ENCODE peak calls at places on chromosomes 1 and 21, in five cellular contexts. One of them, this sample, is unnamed. For H3K4me1, the result is how much of the 10 kb centered on the place peaks cover.

GRCh38 chr1:39590546-39590945 is 14.0 kb upstream of the PABPC4 start:
- DNase-seq in CD8-positive, alpha-beta T cell: no peak
- DNase-seq in Panc1: no peak
- DNase-seq in transverse colon: no peak
- DNase-seq in ovary: no peak
- DNase-seq in this sample: no peak

GRCh38 chr1:45643978-45644377 is 20.1 kb upstream of the CCDC17 start:
- DNase-seq in CD8-positive, alpha-beta T cell: no peak
- DNase-seq in Panc1: no peak
- DNase-seq in transverse colon: peak
- DNase-seq in ovary: no peak
- DNase-seq in this sample: no peak

GRCh38 chr1:39348278-39348677 is 143.2 kb upstream of the BMP8A start:
- DNase-seq in CD8-positive, alpha-beta T cell: no peak
- DNase-seq in Panc1: no peak
- DNase-seq in transverse colon: no peak
- DNase-seq in ovary: no peak
- DNase-seq in this sample: no peak

GRCh38 chr1:46303872-46304326 is 401 bp downstream of the UQCRH start:
- DNase-seq in CD8-positive, alpha-beta T cell: no peak
- DNase-seq in Panc1: no peak
- DNase-seq in transverse colon: no peak
- DNase-seq in ovary: no peak
- DNase-seq in this sample: no peak

GRCh38 chr1:59044535-59045121 is 252.3 kb upstream of the FGGY start:
- DNase-seq in CD8-positive, alpha-beta T cell: no peak
- DNase-seq in Panc1: no peak
- DNase-seq in transverse colon: no peak
- DNase-seq in ovary: no peak
- DNase-seq in this sample: no peak

GRCh38 chr1:110726755-110727154 is 52.0 kb upstream of the KCNA3 start:
- DNase-seq in CD8-positive, alpha-beta T cell: no peak
- DNase-seq in Panc1: no peak
- DNase-seq in transverse colon: no peak
- DNase-seq in ovary: no peak
- DNase-seq in this sample: peak

GRCh38 chr1:246682231-246682895 is 41.8 kb upstream of the SCCPDH start:
- DNase-seq in CD8-positive, alpha-beta T cell: no peak
- DNase-seq in Panc1: no peak
- DNase-seq in transverse colon: no peak
- DNase-seq in ovary: no peak
- DNase-seq in this sample: no peak

GRCh38 chr21:37564924-37565529 is 198.5 kb downstream of the DYRK1A start:
- DNase-seq in CD8-positive, alpha-beta T cell: no peak
- DNase-seq in Panc1: no peak
- DNase-seq in transverse colon: no peak
- DNase-seq in ovary: no peak
- DNase-seq in this sample: no peak

GRCh38 chr1:29122987-29123870 is 474 bp downstream of the TMEM200B start:
- DNase-seq in CD8-positive, alpha-beta T cell: no peak
- DNase-seq in Panc1: no peak
- DNase-seq in transverse colon: peak
- DNase-seq in ovary: peak
- DNase-seq in this sample: peak

GRCh38 chr21:28932717-28933116 is 60.0 kb downstream of the LTN1 start:
- DNase-seq in CD8-positive, alpha-beta T cell: no peak
- DNase-seq in Panc1: no peak
- DNase-seq in transverse colon: no peak
- DNase-seq in ovary: no peak
- DNase-seq in this sample: no peak

GRCh38 chr1:3419415-3420204 is 34.9 kb upstream of the ARHGEF16 start:
- DNase-seq in CD8-positive, alpha-beta T cell: no peak
- DNase-seq in Panc1: no peak
- DNase-seq in transverse colon: peak
- DNase-seq in ovary: no peak
- DNase-seq in this sample: no peak

GRCh38 chr1:180562582-180562981 is 3.8 kb downstream of the OVAAL start:
- DNase-seq in CD8-positive, alpha-beta T cell: no peak
- DNase-seq in Panc1: no peak
- DNase-seq in transverse colon: no peak
- DNase-seq in ovary: no peak
- DNase-seq in this sample: no peak

GRCh38 chr1:180566048-180566447 is 7.3 kb downstream of the OVAAL start:
- DNase-seq in CD8-positive, alpha-beta T cell: no peak
- DNase-seq in Panc1: no peak
- DNase-seq in transverse colon: no peak
- DNase-seq in ovary: no peak
- DNase-seq in this sample: no peak

GRCh38 chr1:180560868-180561600 is 2.3 kb downstream of the OVAAL start:
- DNase-seq in CD8-positive, alpha-beta T cell: no peak
- DNase-seq in Panc1: no peak
- DNase-seq in transverse colon: no peak
- DNase-seq in ovary: no peak
- DNase-seq in this sample: no peak

GRCh38 chr1:180565472-180565871 is 6.7 kb downstream of the OVAAL start:
- DNase-seq in CD8-positive, alpha-beta T cell: no peak
- DNase-seq in Panc1: no peak
- DNase-seq in transverse colon: no peak
- DNase-seq in ovary: no peak
- DNase-seq in this sample: no peak

DNA sequence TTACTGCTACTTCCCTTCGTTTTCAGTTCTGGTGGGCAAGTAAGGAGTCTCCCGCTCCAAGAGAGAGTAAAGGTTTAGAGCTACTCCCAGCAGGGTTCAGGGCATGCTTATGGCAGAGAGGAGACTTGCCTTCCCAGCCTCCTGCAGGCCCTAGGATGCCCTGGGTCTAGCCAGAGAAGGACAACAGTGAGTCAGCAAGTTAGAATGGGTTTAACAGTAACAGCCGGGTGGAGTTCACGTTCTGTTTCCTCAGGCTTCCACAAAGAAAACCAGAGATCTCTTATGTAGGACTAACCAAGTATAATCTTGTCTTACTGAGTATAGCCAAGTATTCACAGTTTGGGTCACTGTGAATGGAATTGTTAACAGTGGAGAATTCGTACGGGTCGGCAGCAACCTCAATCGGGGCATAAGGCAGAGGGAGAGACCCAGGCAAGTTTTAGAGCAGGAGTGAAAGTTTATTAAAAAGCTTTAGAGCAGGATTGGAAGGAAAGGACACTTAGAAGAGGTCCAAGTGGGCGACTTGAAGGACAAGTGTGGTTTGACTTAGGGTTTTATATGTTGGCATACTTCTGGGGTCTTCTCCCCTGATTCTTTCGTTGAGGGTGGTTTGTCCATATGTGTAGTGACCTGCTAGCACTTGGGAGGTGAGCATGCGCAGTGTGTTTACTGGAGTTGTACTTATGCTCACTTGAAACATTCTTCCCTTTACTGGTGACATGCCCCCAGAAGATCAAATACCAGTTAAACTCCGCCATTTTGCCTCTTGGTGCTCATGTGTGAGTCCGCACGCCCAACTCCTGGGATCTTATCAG is 4.5 kb downstream of the OVAAL start:
- DNase-seq in CD8-positive, alpha-beta T cell: no peak
- DNase-seq in Panc1: no peak
- DNase-seq in transverse colon: peak
- DNase-seq in ovary: no peak
- DNase-seq in this sample: no peak
- H3K4me1 ChIP-seq in CD8-positive, alpha-beta T cell: under half
- H3K4me1 ChIP-seq in Panc1: under half
- H3K4me1 ChIP-seq in transverse colon: under half
- H3K4me1 ChIP-seq in ovary: under half
- H3K4me1 ChIP-seq in this sample: under half

DNA sequence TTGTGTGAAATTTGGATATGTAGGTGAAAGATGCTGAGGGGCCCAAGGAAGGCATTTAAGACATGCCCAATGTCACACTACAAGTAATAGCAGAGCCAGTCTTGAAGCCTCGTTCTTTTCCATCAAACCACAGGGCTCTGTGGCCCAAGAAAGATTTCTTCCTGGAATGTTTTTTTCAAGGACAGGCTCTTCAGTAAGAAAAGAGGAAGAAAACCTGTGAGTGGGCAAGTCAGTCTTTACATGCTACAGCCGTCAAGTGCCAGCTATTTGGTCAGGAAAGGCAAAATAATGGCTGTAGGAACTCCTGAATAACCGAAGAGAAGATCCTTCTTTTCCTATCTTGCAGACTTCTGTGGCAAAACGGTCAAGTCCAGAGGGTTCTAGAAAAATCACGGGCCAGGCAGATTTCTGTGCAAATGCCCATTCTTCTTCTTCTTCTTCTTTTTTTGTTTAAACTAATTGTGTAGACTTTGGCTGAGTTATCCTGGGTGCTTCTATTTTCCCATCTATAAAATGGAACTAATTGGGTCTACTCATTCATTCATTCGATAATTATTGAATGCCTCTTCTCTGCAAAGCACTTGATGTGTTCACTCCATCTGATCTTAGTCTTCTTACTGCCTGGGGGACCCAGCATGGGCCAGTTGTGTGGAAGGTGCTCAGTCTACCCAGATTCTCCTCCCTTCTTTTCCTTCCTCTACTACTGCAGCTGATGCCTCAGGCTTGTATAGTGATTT is 1.9 kb upstream of the ID3 start:
- DNase-seq in CD8-positive, alpha-beta T cell: no peak
- DNase-seq in Panc1: no peak
- DNase-seq in transverse colon: no peak
- DNase-seq in ovary: no peak
- DNase-seq in this sample: no peak
- H3K4me1 ChIP-seq in CD8-positive, alpha-beta T cell: under half
- H3K4me1 ChIP-seq in Panc1: half or more
- H3K4me1 ChIP-seq in transverse colon: half or more
- H3K4me1 ChIP-seq in ovary: under half
- H3K4me1 ChIP-seq in this sample: under half

DNA sequence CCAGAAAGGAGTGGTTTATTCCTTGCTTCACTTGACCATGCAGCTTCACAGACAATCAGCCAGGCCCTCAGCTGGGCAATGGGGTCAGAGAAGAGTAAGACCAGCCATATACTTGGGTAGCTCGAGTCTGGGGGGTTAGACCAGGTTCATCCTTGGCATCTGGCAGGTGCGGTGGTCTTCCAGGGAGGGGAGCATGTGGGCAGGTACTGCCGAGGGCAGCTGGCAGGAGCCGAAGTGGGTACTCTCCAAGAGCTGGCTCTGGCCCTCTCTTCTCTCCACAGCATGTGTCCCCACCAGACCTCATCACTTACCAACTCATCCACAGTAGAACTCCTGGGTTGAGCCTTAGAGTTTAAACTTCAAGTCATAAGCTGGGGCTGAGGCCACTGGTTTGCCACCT is 156.8 kb downstream of the FOXD2 start:
- DNase-seq in CD8-positive, alpha-beta T cell: no peak
- DNase-seq in Panc1: no peak
- DNase-seq in transverse colon: no peak
- DNase-seq in ovary: no peak
- DNase-seq in this sample: no peak
- H3K4me1 ChIP-seq in CD8-positive, alpha-beta T cell: under half
- H3K4me1 ChIP-seq in Panc1: under half
- H3K4me1 ChIP-seq in transverse colon: under half
- H3K4me1 ChIP-seq in ovary: under half
- H3K4me1 ChIP-seq in this sample: under half

GRCh38 chr1:165855010-165855838 is 27.8 kb downstream of the UCK2 start:
- DNase-seq in CD8-positive, alpha-beta T cell: no peak
- DNase-seq in Panc1: no peak
- DNase-seq in transverse colon: no peak
- DNase-seq in ovary: no peak
- DNase-seq in this sample: no peak
- H3K4me1 ChIP-seq in CD8-positive, alpha-beta T cell: under half
- H3K4me1 ChIP-seq in Panc1: under half
- H3K4me1 ChIP-seq in transverse colon: half or more
- H3K4me1 ChIP-seq in ovary: under half
- H3K4me1 ChIP-seq in this sample: under half

GRCh38 chr1:113946112-113946511 is 17.0 kb downstream of the HIPK1 start:
- DNase-seq in CD8-positive, alpha-beta T cell: no peak
- DNase-seq in Panc1: no peak
- DNase-seq in transverse colon: no peak
- DNase-seq in ovary: no peak
- DNase-seq in this sample: no peak

GRCh38 chr1:113945329-113945728 is 16.2 kb downstream of the HIPK1 start:
- DNase-seq in CD8-positive, alpha-beta T cell: no peak
- DNase-seq in Panc1: no peak
- DNase-seq in transverse colon: no peak
- DNase-seq in ovary: no peak
- DNase-seq in this sample: no peak

GRCh38 chr1:113949007-113949406 is 19.9 kb downstream of the HIPK1 start:
- DNase-seq in CD8-positive, alpha-beta T cell: no peak
- DNase-seq in Panc1: no peak
- DNase-seq in transverse colon: no peak
- DNase-seq in ovary: no peak
- DNase-seq in this sample: no peak

GRCh38 chr1:113947388-113948107 is 18.4 kb downstream of the HIPK1 start:
- DNase-seq in CD8-positive, alpha-beta T cell: no peak
- DNase-seq in Panc1: no peak
- DNase-seq in transverse colon: no peak
- DNase-seq in ovary: no peak
- DNase-seq in this sample: peak

GRCh38 chr1:113946668-113947387 is 17.7 kb downstream of the HIPK1 start:
- DNase-seq in CD8-positive, alpha-beta T cell: no peak
- DNase-seq in Panc1: no peak
- DNase-seq in transverse colon: no peak
- DNase-seq in ovary: no peak
- DNase-seq in this sample: no peak
- H3K4me1 ChIP-seq in CD8-positive, alpha-beta T cell: half or more
- H3K4me1 ChIP-seq in Panc1: under half
- H3K4me1 ChIP-seq in transverse colon: under half
- H3K4me1 ChIP-seq in ovary: under half
- H3K4me1 ChIP-seq in this sample: half or more

GRCh38 chr1:206558794-206559660 is 51.7 kb downstream of the RASSF5 start:
- DNase-seq in CD8-positive, alpha-beta T cell: no peak
- DNase-seq in Panc1: no peak
- DNase-seq in transverse colon: no peak
- DNase-seq in ovary: no peak
- DNase-seq in this sample: no peak
- H3K4me1 ChIP-seq in CD8-positive, alpha-beta T cell: half or more
- H3K4me1 ChIP-seq in Panc1: under half
- H3K4me1 ChIP-seq in transverse colon: half or more
- H3K4me1 ChIP-seq in ovary: under half
- H3K4me1 ChIP-seq in this sample: half or more

GRCh38 chr1:19403256-19403655 is 82.1 kb downstream of the CAPZB start:
- DNase-seq in CD8-positive, alpha-beta T cell: no peak
- DNase-seq in Panc1: no peak
- DNase-seq in transverse colon: no peak
- DNase-seq in ovary: no peak
- DNase-seq in this sample: no peak
- H3K4me1 ChIP-seq in CD8-positive, alpha-beta T cell: half or more
- H3K4me1 ChIP-seq in Panc1: under half
- H3K4me1 ChIP-seq in transverse colon: half or more
- H3K4me1 ChIP-seq in ovary: half or more
- H3K4me1 ChIP-seq in this sample: half or more